ENCODE peak calls at places on chromosomes 16 and 17, in nine cellular contexts. One of them, this sample, is unnamed.

GRCh38 chr17:13919818-13920217 is 149.5 kb upstream of the COX10 start:
- DNase-seq in sigmoid colon: no peak
- DNase-seq in MM.1S: no peak
- DNase-seq in PC-9: no peak
- DNase-seq in OCI-LY7: no peak
- DNase-seq in heart left ventricle: no peak
- DNase-seq in mucosa of descending colon: no peak
- DNase-seq in upper lobe of right lung: no peak
- DNase-seq in prostate gland: no peak
- DNase-seq in this sample: no peak

GRCh38 chr17:77540975-77541374 is 400.2 kb downstream of the SEC14L1 start:
- DNase-seq in sigmoid colon: no peak
- DNase-seq in MM.1S: no peak
- DNase-seq in PC-9: no peak
- DNase-seq in OCI-LY7: peak
- DNase-seq in heart left ventricle: no peak
- DNase-seq in mucosa of descending colon: no peak
- DNase-seq in upper lobe of right lung: no peak
- DNase-seq in prostate gland: no peak
- DNase-seq in this sample: no peak

GRCh38 chr16:57703416-57704010 is 8.9 kb downstream of the DRC7 start:
- DNase-seq in sigmoid colon: no peak
- DNase-seq in MM.1S: no peak
- DNase-seq in PC-9: no peak
- DNase-seq in OCI-LY7: no peak
- DNase-seq in heart left ventricle: no peak
- DNase-seq in mucosa of descending colon: no peak
- DNase-seq in upper lobe of right lung: no peak
- DNase-seq in prostate gland: no peak
- DNase-seq in this sample: no peak

GRCh38 chr17:36949461-36949927 is 740 bp downstream of the AATF start:
- DNase-seq in sigmoid colon: no peak
- DNase-seq in MM.1S: no peak
- DNase-seq in PC-9: no peak
- DNase-seq in OCI-LY7: no peak
- DNase-seq in heart left ventricle: no peak
- DNase-seq in mucosa of descending colon: no peak
- DNase-seq in upper lobe of right lung: no peak
- DNase-seq in prostate gland: no peak
- DNase-seq in this sample: no peak

GRCh38 chr17:47072881-47073280 is 93.8 kb upstream of the RPRML start:
- DNase-seq in sigmoid colon: no peak
- DNase-seq in MM.1S: no peak
- DNase-seq in PC-9: no peak
- DNase-seq in OCI-LY7: no peak
- DNase-seq in heart left ventricle: peak
- DNase-seq in mucosa of descending colon: no peak
- DNase-seq in upper lobe of right lung: no peak
- DNase-seq in prostate gland: no peak
- DNase-seq in this sample: no peak

GRCh38 chr17:80267391-80267790 is 6.7 kb downstream of the RNF213 start:
- DNase-seq in sigmoid colon: no peak
- DNase-seq in MM.1S: no peak
- DNase-seq in PC-9: no peak
- DNase-seq in OCI-LY7: no peak
- DNase-seq in heart left ventricle: no peak
- DNase-seq in mucosa of descending colon: no peak
- DNase-seq in upper lobe of right lung: no peak
- DNase-seq in prostate gland: no peak
- DNase-seq in this sample: no peak

GRCh38 chr17:3552916-3553315 is 4.7 kb downstream of the TRPV3 start:
- DNase-seq in sigmoid colon: no peak
- DNase-seq in MM.1S: no peak
- DNase-seq in PC-9: no peak
- DNase-seq in OCI-LY7: no peak
- DNase-seq in heart left ventricle: no peak
- DNase-seq in mucosa of descending colon: no peak
- DNase-seq in upper lobe of right lung: no peak
- DNase-seq in prostate gland: no peak
- DNase-seq in this sample: no peak

GRCh38 chr16:86545481-86545880 is 9.6 kb downstream of the MTHFSD start:
- DNase-seq in sigmoid colon: peak
- DNase-seq in MM.1S: no peak
- DNase-seq in PC-9: no peak
- DNase-seq in OCI-LY7: no peak
- DNase-seq in heart left ventricle: no peak
- DNase-seq in mucosa of descending colon: no peak
- DNase-seq in upper lobe of right lung: no peak
- DNase-seq in prostate gland: no peak
- DNase-seq in this sample: no peak

GRCh38 chr16:80369559-80369958 is 171.2 kb upstream of the DYNLRB2 start:
- DNase-seq in sigmoid colon: peak
- DNase-seq in MM.1S: peak
- DNase-seq in PC-9: no peak
- DNase-seq in OCI-LY7: no peak
- DNase-seq in heart left ventricle: peak
- DNase-seq in mucosa of descending colon: no peak
- DNase-seq in upper lobe of right lung: no peak
- DNase-seq in prostate gland: peak
- DNase-seq in this sample: peak

GRCh38 chr17:76025294-76025693 is 1.8 kb downstream of the EVPL start:
- DNase-seq in sigmoid colon: no peak
- DNase-seq in MM.1S: no peak
- DNase-seq in PC-9: no peak
- DNase-seq in OCI-LY7: no peak
- DNase-seq in heart left ventricle: no peak
- DNase-seq in mucosa of descending colon: no peak
- DNase-seq in upper lobe of right lung: no peak
- DNase-seq in prostate gland: no peak
- DNase-seq in this sample: no peak

GRCh38 chr17:76026714-76027158 is 370 bp downstream of the EVPL start:
- DNase-seq in sigmoid colon: no peak
- DNase-seq in MM.1S: no peak
- DNase-seq in PC-9: no peak
- DNase-seq in OCI-LY7: no peak
- DNase-seq in heart left ventricle: no peak
- DNase-seq in mucosa of descending colon: peak
- DNase-seq in upper lobe of right lung: peak
- DNase-seq in prostate gland: peak
- DNase-seq in this sample: no peak

GRCh38 chr17:76024353-76024752 is 2.8 kb downstream of the EVPL start:
- DNase-seq in sigmoid colon: no peak
- DNase-seq in MM.1S: no peak
- DNase-seq in PC-9: no peak
- DNase-seq in OCI-LY7: no peak
- DNase-seq in heart left ventricle: no peak
- DNase-seq in mucosa of descending colon: no peak
- DNase-seq in upper lobe of right lung: no peak
- DNase-seq in prostate gland: no peak
- DNase-seq in this sample: no peak

GRCh38 chr17:76023900-76024237 is 3.2 kb downstream of the EVPL start:
- DNase-seq in sigmoid colon: no peak
- DNase-seq in MM.1S: no peak
- DNase-seq in PC-9: no peak
- DNase-seq in OCI-LY7: no peak
- DNase-seq in heart left ventricle: no peak
- DNase-seq in mucosa of descending colon: no peak
- DNase-seq in upper lobe of right lung: no peak
- DNase-seq in prostate gland: no peak
- DNase-seq in this sample: no peak

GRCh38 chr17:76027159-76027839 is at the start of gene EVPL:
- DNase-seq in sigmoid colon: no peak
- DNase-seq in MM.1S: no peak
- DNase-seq in PC-9: peak
- DNase-seq in OCI-LY7: no peak
- DNase-seq in heart left ventricle: no peak
- DNase-seq in mucosa of descending colon: peak
- DNase-seq in upper lobe of right lung: peak
- DNase-seq in prostate gland: peak
- DNase-seq in this sample: no peak
- TF ChIP-seq CTCF in sigmoid colon: no peak
- TF ChIP-seq CTCF in MM.1S: no peak
- TF ChIP-seq CTCF in PC-9: no peak
- TF ChIP-seq CTCF in OCI-LY7: no peak
- TF ChIP-seq CTCF in heart left ventricle: no peak
- TF ChIP-seq CTCF in mucosa of descending colon: no peak
- TF ChIP-seq CTCF in upper lobe of right lung: no peak
- TF ChIP-seq CTCF in prostate gland: no peak
- TF ChIP-seq CTCF in this sample: no peak

GRCh38 chr17:81991684-81992513 is 14.5 kb downstream of the ASPSCR1 start:
- DNase-seq in sigmoid colon: peak
- DNase-seq in MM.1S: no peak
- DNase-seq in PC-9: no peak
- DNase-seq in OCI-LY7: no peak
- DNase-seq in heart left ventricle: peak
- DNase-seq in mucosa of descending colon: peak
- DNase-seq in upper lobe of right lung: peak
- DNase-seq in prostate gland: peak
- DNase-seq in this sample: no peak
- H3K4me3 ChIP-seq in sigmoid colon: peak
- H3K4me3 ChIP-seq in MM.1S: no peak
- H3K4me3 ChIP-seq in PC-9: no peak
- H3K4me3 ChIP-seq in OCI-LY7: no peak
- H3K4me3 ChIP-seq in heart left ventricle: no peak
- H3K4me3 ChIP-seq in mucosa of descending colon: no peak
- H3K4me3 ChIP-seq in upper lobe of right lung: no peak
- H3K4me3 ChIP-seq in prostate gland: no peak
- H3K4me3 ChIP-seq in this sample: no peak

DNA sequence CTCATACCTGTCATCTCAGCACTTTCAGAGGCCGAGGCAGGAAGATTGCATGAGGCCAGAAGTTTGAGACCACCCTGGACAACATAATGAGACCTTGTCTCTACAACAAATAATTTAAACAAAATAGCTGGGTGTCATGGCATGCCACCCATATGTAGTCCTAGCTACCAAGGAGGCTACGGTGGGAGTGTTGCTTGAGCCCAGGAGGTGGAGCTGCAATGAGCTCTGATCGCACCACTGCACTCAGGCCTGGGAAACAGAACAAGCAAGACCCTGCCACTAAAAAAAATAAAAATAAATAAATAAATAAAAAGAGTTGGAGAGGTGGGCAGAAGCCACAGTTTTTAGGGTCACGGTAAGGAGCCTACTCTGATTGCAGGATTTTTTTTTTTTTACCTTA is 136.0 kb downstream of the TANC2 start:
- DNase-seq in sigmoid colon: no peak
- DNase-seq in MM.1S: no peak
- DNase-seq in PC-9: no peak
- DNase-seq in OCI-LY7: no peak
- DNase-seq in heart left ventricle: no peak
- DNase-seq in mucosa of descending colon: no peak
- DNase-seq in upper lobe of right lung: no peak
- DNase-seq in prostate gland: no peak
- DNase-seq in this sample: no peak
- TF ChIP-seq CTCF in sigmoid colon: no peak
- TF ChIP-seq CTCF in MM.1S: no peak
- TF ChIP-seq CTCF in PC-9: no peak
- TF ChIP-seq CTCF in OCI-LY7: no peak
- TF ChIP-seq CTCF in heart left ventricle: no peak
- TF ChIP-seq CTCF in mucosa of descending colon: no peak
- TF ChIP-seq CTCF in upper lobe of right lung: no peak
- TF ChIP-seq CTCF in prostate gland: no peak
- TF ChIP-seq CTCF in this sample: no peak

DNA sequence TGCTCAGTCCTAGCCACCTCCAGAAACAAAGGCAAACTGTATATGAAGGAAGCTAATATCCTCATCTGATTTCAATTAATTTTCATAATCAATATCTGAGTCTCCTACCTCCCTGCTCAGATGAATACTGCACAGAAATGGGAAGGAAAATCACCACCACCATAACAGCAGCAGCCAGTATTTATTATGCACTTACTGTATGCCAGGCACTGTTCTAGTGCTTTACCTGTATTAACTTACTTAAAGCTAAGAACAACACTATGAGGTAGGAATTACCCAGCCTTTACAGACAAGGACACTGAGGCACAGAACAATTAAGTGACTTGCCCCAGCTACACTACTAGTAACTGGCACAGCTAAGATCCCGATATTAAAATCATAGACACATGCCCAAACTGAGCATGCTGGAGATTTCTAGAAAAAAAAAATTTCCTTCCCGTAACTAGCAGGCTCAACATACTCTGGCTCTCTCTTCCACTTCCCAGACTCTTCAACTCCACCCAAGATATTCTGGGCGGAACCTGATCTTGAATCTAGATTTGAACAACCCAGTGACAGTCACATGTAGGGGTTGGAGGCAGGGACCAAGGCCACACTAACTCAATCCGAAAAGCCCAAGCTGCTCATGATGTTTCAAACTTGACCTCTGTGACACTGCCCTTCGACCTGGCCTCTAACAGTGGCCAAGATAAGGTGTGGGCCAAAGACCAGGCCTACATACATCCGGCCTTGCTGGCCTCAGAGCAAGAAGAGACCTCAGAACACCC is 3.9 kb downstream of the TRIM25 start:
- DNase-seq in sigmoid colon: no peak
- DNase-seq in MM.1S: no peak
- DNase-seq in PC-9: no peak
- DNase-seq in OCI-LY7: no peak
- DNase-seq in heart left ventricle: no peak
- DNase-seq in mucosa of descending colon: no peak
- DNase-seq in upper lobe of right lung: peak
- DNase-seq in prostate gland: no peak
- DNase-seq in this sample: no peak
- H3K4me3 ChIP-seq in sigmoid colon: no peak
- H3K4me3 ChIP-seq in MM.1S: peak
- H3K4me3 ChIP-seq in PC-9: no peak
- H3K4me3 ChIP-seq in OCI-LY7: no peak
- H3K4me3 ChIP-seq in heart left ventricle: peak
- H3K4me3 ChIP-seq in mucosa of descending colon: no peak
- H3K4me3 ChIP-seq in upper lobe of right lung: peak
- H3K4me3 ChIP-seq in prostate gland: no peak
- H3K4me3 ChIP-seq in this sample: peak